ENCODE peak calls at places on chromosome 1, in five cellular contexts. A, V, H, N and U are unnamed samples.

GRCh38 chr1:220278991-220279390 is 6.7 kb upstream of the RAB3GAP2 start:
- DNase-seq in N (no peak), V (no peak), H (no peak), A (no peak), U (no peak)

GRCh38 chr1:244273845-244274619 is 177.7 kb downstream of the ADSS2 start:
- DNase-seq in V (peak), N (peak), H (peak), A (peak), U (peak)

GRCh38 chr1:197021716-197022115 is 44.4 kb downstream of the CFHR5 start:
- DNase-seq in N (no peak), H (no peak), V (no peak), A (no peak), U (no peak)

GRCh38 chr1:70153739-70154138 is 51.6 kb downstream of the LRRC40 start:
- DNase-seq in V (no peak), A (no peak), N (no peak), H (no peak), U (no peak)

GRCh38 chr1:112672009-112672408 is 2.5 kb upstream of the MOV10 start:
- DNase-seq in A (no peak), V (no peak), H (no peak), N (peak), U (no peak)

GRCh38 chr1:77031101-77031662 is 163.9 kb downstream of the ST6GALNAC5 start:
- DNase-seq in A (no peak), N (peak), V (no peak), H (peak), U (peak)

GRCh38 chr1:4422496-4423289 is 231.7 kb upstream of the AJAP1 start:
- DNase-seq in N (no peak), V (no peak), A (no peak), H (no peak), U (no peak)

GRCh38 chr1:39737546-39738169 is 1.0 kb upstream of the PPIE start:
- DNase-seq in N (peak), A (no peak), H (peak), V (no peak), U (peak)

GRCh38 chr1:40886318-40887011 is 24.3 kb upstream of the CITED4 start:
- DNase-seq in H (no peak), V (no peak), N (no peak), A (no peak), U (no peak)

GRCh38 chr1:36238433-36238832 is 14.2 kb downstream of the THRAP3 start:
- DNase-seq in N (peak), V (no peak), A (no peak), H (no peak), U (no peak)

GRCh38 chr1:55214214-55214902 is 806 bp downstream of the USP24 start:
- DNase-seq in H (no peak), V (peak), N (peak), A (no peak), U (no peak)

GRCh38 chr1:204075116-204075636 is 2.3 kb downstream of the SOX13 start:
- DNase-seq in N (peak), A (no peak), V (no peak), H (no peak), U (no peak)

GRCh38 chr1:104780470-104781078 is 1030.9 kb downstream of the AMY1C start:
- DNase-seq in A (no peak), H (peak), N (peak), V (no peak), U (no peak)

DNA sequence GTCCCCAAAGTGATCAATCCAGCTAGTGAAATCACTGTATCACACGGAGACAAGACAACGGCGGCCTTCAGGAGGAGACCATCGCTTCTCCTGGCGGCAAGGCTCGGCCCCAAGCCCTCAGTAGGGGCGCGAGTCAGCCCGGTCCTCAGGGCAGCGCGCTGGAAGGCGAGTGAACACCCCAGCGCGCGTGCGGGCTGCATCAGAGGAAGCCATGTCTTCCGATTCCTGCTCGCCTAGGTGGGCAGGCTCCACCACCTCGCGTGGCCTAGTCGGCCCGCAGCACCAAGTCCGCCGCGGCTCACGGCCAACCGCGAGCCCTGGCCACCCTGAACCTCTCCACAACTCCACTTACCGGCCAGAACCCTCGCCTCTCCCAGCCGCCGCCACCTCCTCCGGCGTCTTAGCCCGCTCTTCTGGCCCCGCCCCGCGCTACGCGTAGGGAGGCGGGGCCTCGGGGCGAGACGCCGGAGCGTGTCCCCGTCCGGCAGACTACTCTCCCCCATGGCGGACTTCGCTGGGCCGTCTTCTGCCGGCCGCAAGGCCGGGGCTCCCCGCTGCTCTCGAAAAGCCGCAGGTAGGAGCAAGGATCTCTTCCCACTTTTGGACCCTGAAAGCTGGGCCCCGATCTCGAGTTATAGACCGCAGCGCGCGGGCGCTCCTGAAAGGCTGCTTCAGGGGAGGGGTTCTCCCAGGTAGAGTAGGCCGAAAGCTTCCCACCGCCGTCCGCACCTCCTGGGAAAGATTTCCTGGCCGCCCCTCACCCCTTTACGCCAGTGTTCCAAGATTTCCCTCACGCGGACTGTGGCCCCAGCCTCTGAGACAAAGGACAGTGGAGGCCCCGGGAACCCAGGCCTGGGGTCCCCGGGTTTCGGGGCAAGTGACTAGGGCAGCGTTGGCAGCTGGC is at the start of the genes GLMN and RPAP2:
- DNase-seq in H (peak), N (peak), A (peak), V (peak), U (peak)
- TF ChIP-seq CTCF in H (peak), N (no peak), A (no peak), V (no peak), U (peak)

GRCh38 chr1:37476087-37476452 is 1.7 kb downstream of the ZC3H12A start:
- DNase-seq in A (no peak), H (no peak), N (no peak), V (peak), U (no peak)
- H3K4me3 ChIP-seq in A (peak), H (peak), N (peak), V (peak), U (peak)

GRCh38 chr1:187816646-187817045 is 987.9 kb downstream of the PLA2G4A start:
- DNase-seq in H (no peak), V (no peak), A (no peak), N (no peak), U (no peak)

GRCh38 chr1:187819081-187819480 is 990.3 kb downstream of the PLA2G4A start:
- DNase-seq in A (no peak), H (no peak), N (no peak), V (no peak), U (no peak)

DNA sequence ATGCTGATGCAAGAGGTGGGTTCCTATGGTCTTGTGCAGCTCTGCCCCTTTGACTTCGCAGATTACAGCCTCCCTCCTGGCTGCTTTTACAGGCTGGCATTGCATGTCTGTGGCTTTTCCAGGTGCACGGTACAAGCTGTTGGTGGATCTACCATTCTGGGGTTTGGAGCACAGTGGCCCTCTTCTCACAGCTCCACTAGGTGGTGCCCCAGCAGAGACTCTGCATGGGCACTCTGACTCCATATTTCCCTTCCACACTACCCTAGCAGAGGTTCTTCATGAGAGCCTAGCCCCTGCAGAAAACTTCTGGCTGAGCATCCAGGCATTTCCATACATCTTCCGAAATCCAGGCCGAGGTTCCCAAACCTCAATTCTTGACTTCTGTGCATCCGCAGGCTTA is 989.0 kb downstream of the PLA2G4A start:
- DNase-seq in V (no peak), N (no peak), H (no peak), A (no peak), U (no peak)
- TF ChIP-seq CTCF in V (no peak), N (no peak), H (no peak), A (peak), U (no peak)

DNA sequence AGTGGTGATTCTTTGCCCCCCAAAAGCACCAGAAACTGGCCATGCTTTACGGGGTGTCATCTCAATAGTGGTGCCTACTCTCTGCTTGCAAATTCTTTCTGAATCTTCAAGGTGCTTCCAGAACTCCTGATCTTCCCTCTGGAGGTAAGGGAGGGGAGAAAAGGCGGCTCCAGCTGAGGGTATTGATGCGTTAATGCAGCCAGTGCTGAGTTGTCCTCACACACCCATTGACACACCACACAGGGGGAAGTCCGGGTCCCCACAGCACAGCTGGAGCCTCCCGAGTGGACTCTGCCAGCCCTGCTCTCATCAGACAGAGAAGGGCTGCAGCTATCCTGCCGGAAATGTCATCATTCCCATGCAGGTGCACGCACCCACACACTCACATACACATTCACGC is 1.2 kb downstream of the VSIG8 start:
- DNase-seq in V (no peak), H (no peak), A (no peak), N (no peak), U (no peak)
- H3K4me3 ChIP-seq in V (no peak), H (no peak), A (no peak), N (no peak), U (no peak)

GRCh38 chr1:30125024-30125423 is 598.4 kb downstream of the MATN1 start:
- DNase-seq in N (no peak), A (no peak), V (no peak), H (no peak), U (no peak)
- TF ChIP-seq CTCF in N (no peak), A (no peak), V (no peak), H (no peak), U (no peak)

GRCh38 chr1:188241629-188242028 is 1412.9 kb downstream of the PLA2G4A start:
- DNase-seq in H (no peak), V (no peak), N (no peak), A (no peak), U (no peak)
- H3K4me3 ChIP-seq in H (no peak), V (no peak), N (no peak), A (no peak), U (no peak)

DNA sequence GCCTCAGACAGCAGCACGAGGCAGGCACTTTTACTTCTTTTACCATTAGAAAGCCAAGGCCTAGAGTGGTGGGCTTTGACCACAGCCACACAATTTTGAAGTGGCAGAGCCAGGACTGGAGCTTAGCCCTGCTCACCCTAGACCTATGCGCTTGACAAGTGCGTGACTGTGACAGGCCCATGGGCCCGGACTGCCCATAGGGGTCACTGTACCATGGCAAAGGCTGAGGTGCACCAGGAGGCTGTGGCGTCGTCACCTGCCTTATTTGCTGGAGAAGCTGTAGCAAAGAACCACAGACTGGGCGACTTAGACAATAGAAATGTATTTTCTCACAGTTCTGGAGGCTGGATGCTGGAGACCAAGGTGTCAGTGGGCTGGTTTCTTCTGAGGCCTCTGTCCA is 2.6 kb upstream of the TMEM82 start:
- DNase-seq in N (no peak), V (no peak), H (no peak), A (no peak), U (no peak)
- TF ChIP-seq CTCF in N (no peak), V (no peak), H (peak), A (peak), U (peak)